ENCODE peak calls at places on chromosomes 6 and 20, in nine cellular contexts. I is GM23248, V is left lung, N is bronchial epithelial cell, P is body of pancreas, G is cardiac muscle cell, C is mesenchymal stem cell, Y is MM.1S, R is right cardiac atrium. U is an unnamed sample.

GRCh38 chr20:10524643-10525042 is 89.5 kb downstream of the SLX4IP start:
- DNase-seq in Y (no peak), N (peak; percentile 92), G (no peak), P (no peak), C (no peak), R (no peak), V (no peak), I (peak; percentile 34), U (no peak)

GRCh38 chr6:3844097-3844463 is 5.1 kb upstream of the FAM50B start:
- DNase-seq in C (peak; percentile 51), I (peak; percentile 86), R (no peak), N (peak; percentile 63), G (no peak), P (no peak), Y (no peak), V (no peak), U (no peak)

GRCh38 chr20:15232243-15232642 is 894.8 kb upstream of the FLRT3 start:
- DNase-seq in C (no peak), N (no peak), P (no peak), G (no peak), R (no peak), Y (no peak), V (no peak), I (no peak), U (no peak)

GRCh38 chr20:49766979-49767419 is 45.6 kb upstream of the SLC9A8 start:
- DNase-seq in C (no peak), N (peak; percentile 34), I (no peak), V (no peak), P (no peak), Y (no peak), R (no peak), G (no peak), U (no peak)

GRCh38 chr20:40966103-40966502 is 62.5 kb upstream of the TOP1 start:
- DNase-seq in I (no peak), P (no peak), G (peak; percentile 14), C (no peak), R (no peak), Y (no peak), V (no peak), N (no peak), U (peak; percentile 95)

GRCh38 chr6:88378639-88379038 is 212.5 kb upstream of the CNR1 start:
- DNase-seq in G (no peak), Y (no peak), V (no peak), R (no peak), P (no peak), N (no peak), C (no peak), I (no peak), U (no peak)

GRCh38 chr6:72418495-72418894 is 203.4 kb upstream of the KCNQ5 start:
- DNase-seq in P (no peak), N (peak; percentile 50), V (peak; percentile 53), C (peak; percentile 61), R (no peak), Y (no peak), I (peak; percentile 86), G (no peak), U (no peak)

GRCh38 chr6:155290491-155290890 is 23.8 kb downstream of the TFB1M start:
- DNase-seq in P (no peak), R (no peak), I (no peak), Y (no peak), C (no peak), G (no peak), V (no peak), N (no peak), U (no peak)

GRCh38 chr20:11112837-11113236 is 439.0 kb upstream of the JAG1 start:
- DNase-seq in N (peak; percentile 93), C (no peak), R (no peak), P (no peak), V (no peak), G (no peak), I (peak; percentile 59), Y (no peak), U (no peak)

GRCh38 chr20:47392721-47393073 is 36.2 kb upstream of the ZMYND8 start:
- DNase-seq in C (peak; percentile 18), G (no peak), P (no peak), R (no peak), N (peak; percentile 95), Y (no peak), I (peak; percentile 66), V (no peak), U (no peak)

GRCh38 chr6:47836046-47836445 is 54.2 kb downstream of the OPN5 start:
- DNase-seq in Y (no peak), R (no peak), I (no peak), P (no peak), C (peak; percentile 21), V (no peak), G (no peak), N (no peak), U (no peak)

GRCh38 chr6:94478178-94479140 is 1059.1 kb upstream of the EPHA7 start:
- DNase-seq in V (no peak), N (no peak), R (no peak), P (no peak), I (no peak), G (no peak), C (no peak), Y (no peak), U (no peak)

GRCh38 chr20:49699200-49699992 is 14.3 kb downstream of the B4GALT5 start:
- DNase-seq in R (no peak), P (no peak), Y (no peak), C (peak; percentile 64), G (no peak), V (no peak), N (peak; percentile 94), I (peak; percentile 73), U (no peak)

GRCh38 chr6:43047998-43048397 is 5.7 kb downstream of the CUL7 start:
- DNase-seq in C (no peak), I (no peak), V (no peak), Y (no peak), R (no peak), P (no peak), G (no peak), N (no peak), U (no peak)

GRCh38 chr20:19826179-19826914 is 68.3 kb downstream of the RIN2 start:
- DNase-seq in I (no peak), Y (no peak), V (no peak), N (no peak), R (no peak), P (no peak), G (no peak), C (no peak), U (no peak)

GRCh38 chr6:69875715-69876114 is 9.4 kb downstream of the COL19A1 start:
- DNase-seq in Y (no peak), C (no peak), N (no peak), I (no peak), V (no peak), R (no peak), G (no peak), P (no peak), U (no peak)

GRCh38 chr6:26118999-26119398 is 31.8 kb downstream of the HFE start:
- DNase-seq in Y (no peak), P (no peak), V (no peak), G (no peak), I (no peak), N (peak; percentile 87), C (no peak), R (no peak), U (no peak)

GRCh38 chr6:5379647-5380242 is 118.4 kb downstream of the FARS2 start:
- DNase-seq in P (no peak), R (no peak), V (no peak), G (peak; percentile 35), C (peak; percentile 32), I (peak; percentile 62), Y (peak; percentile 56), N (peak; percentile 41), U (peak; percentile 86)

GRCh38 chr6:159169557-159170332 is 545 bp downstream of the FNDC1 start:
- DNase-seq in P (no peak), Y (no peak), N (peak; percentile 4), V (peak; percentile 78), C (peak; percentile 30), R (peak; percentile 70), G (peak; percentile 52), I (peak; percentile 84), U (peak; percentile 92)

DNA sequence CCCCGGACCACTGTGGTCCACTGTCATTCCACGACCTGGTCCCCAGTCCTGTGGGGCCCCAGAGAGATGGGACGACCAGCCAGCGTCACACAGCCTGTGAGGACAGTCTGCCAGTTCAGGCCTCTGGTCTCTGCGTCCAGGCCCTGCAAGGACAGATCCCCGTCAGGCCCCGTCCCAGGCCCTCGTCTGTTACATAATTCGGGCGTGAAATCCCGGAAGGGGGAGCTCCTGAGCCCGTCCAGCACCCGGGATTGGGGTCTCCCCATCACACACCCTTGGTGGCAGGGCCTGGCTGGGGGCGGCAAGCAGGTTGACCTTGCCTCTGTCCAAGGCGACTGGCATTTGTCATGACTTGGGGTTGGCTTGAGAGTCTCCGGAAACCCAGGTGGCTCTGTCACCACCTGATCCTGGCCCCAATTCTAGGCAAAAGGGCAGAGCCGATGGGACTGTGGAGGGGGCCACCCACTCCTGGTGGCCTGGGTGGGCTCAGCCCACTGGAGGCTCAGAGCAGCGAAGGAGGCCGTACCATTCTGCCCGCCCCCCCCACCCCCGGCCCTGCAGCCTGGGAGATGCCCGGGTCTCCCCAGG is 73.8 kb upstream of the GATA5 start:
- DNase-seq in I (no peak), V (no peak), R (no peak), Y (no peak), C (no peak), G (no peak), P (no peak), N (no peak), U (no peak)
- H3K27me3 ChIP-seq in I (peaks cover 41% of the 10 kb centered on the region), V (peaks cover 94% of the 10 kb centered on the region), R (no peaks in the 10 kb centered on the region), Y (peaks cover 98% of the 10 kb centered on the region), C (peaks cover 79% of the 10 kb centered on the region), G (no peaks in the 10 kb centered on the region), P (peaks cover 19% of the 10 kb centered on the region), N (peaks cover 24% of the 10 kb centered on the region), U (no peaks in the 10 kb centered on the region)

GRCh38 chr6:984031-984430 is 291.1 kb upstream of the EXOC2 start:
- DNase-seq in R (no peak), I (no peak), N (no peak), Y (no peak), V (no peak), G (no peak), C (no peak), P (no peak), U (no peak)
- H3K27me3 ChIP-seq in R (no peaks in the 10 kb centered on the region), I (peaks cover 26% of the 10 kb centered on the region), N (peaks cover 3% of the 10 kb centered on the region), Y (no peaks in the 10 kb centered on the region), V (no peaks in the 10 kb centered on the region), G (no peaks in the 10 kb centered on the region), C (no peaks in the 10 kb centered on the region), P (no peaks in the 10 kb centered on the region), U (no peaks in the 10 kb centered on the region)

DNA sequence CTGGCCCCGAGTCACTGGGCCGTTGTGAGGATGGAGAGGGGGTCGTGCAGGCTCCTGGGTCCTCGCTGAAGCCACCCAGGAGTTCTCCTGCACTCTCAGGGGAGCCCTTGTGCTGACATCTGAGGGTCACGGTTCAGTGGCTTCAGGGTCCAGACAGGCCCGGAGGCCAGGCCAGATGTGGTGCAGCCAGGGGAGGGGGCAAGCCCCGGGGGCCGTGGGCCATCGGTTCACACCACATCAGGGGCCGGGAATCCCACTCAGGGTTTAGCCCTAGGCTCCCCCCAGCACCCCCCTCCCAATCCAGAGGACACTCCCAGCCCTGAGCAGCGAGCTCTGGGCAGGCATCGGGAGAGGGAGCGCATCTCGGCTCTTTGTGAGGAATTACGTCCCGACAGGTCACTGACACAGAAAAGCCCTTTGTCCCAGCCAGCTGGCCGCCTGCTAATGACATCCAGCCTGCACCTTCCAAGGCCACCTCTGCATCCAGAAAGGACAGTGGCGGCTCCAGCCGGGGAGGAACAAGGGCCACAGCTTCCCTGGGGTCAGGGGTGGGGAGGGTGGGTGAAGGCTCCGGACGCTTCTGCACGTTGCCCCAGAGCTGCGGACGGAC is 6.4 kb upstream of the CHRNA4 start:
- DNase-seq in I (no peak), R (peak; percentile 34), V (peak; percentile 75), G (no peak), N (no peak), Y (no peak), P (no peak), C (no peak), U (no peak)
- H3K27me3 ChIP-seq in I (peaks cover 7% of the 10 kb centered on the region), R (no peaks in the 10 kb centered on the region), V (peaks cover 93% of the 10 kb centered on the region), G (peaks cover 27% of the 10 kb centered on the region), N (peaks cover 3% of the 10 kb centered on the region), Y (peaks cover 91% of the 10 kb centered on the region), P (no peaks in the 10 kb centered on the region), C (peaks cover 40% of the 10 kb centered on the region), U (no peaks in the 10 kb centered on the region)

GRCh38 chr6:135187372-135187771 is 6.3 kb downstream of the MYB start:
- DNase-seq in Y (no peak), N (no peak), C (no peak), G (no peak), R (no peak), P (no peak), V (no peak), I (no peak), U (no peak)
- H3K27me3 ChIP-seq in Y (no peaks in the 10 kb centered on the region), N (no peaks in the 10 kb centered on the region), C (peaks cover 15% of the 10 kb centered on the region), G (peaks cover 46% of the 10 kb centered on the region), R (no peaks in the 10 kb centered on the region), P (peaks cover 27% of the 10 kb centered on the region), V (peaks cover 36% of the 10 kb centered on the region), I (peaks cover 20% of the 10 kb centered on the region), U (no peaks in the 10 kb centered on the region)